ENCODE peak calls at places on chromosomes 1 and 21, in ten cellular contexts. One of them, this sample, is unnamed.

GRCh38 chr1:156816561-156817328 is at the start of gene SH2D2A:
- DNase-seq in small intestine: peak
- DNase-seq in brain microvascular endothelial cell: peak
- DNase-seq in fibroblast of lung: no peak
- DNase-seq in body of pancreas: peak
- DNase-seq in endodermal cell: no peak
- DNase-seq in colonic mucosa: peak
- DNase-seq in caudate nucleus: no peak
- DNase-seq in Panc1: no peak
- DNase-seq in dorsolateral prefrontal cortex: no peak
- DNase-seq in this sample: no peak

GRCh38 chr1:54884135-54884586 is 2.8 kb downstream of the DHCR24 start:
- DNase-seq in small intestine: no peak
- DNase-seq in brain microvascular endothelial cell: no peak
- DNase-seq in fibroblast of lung: peak
- DNase-seq in body of pancreas: no peak
- DNase-seq in endodermal cell: no peak
- DNase-seq in colonic mucosa: no peak
- DNase-seq in caudate nucleus: no peak
- DNase-seq in Panc1: no peak
- DNase-seq in dorsolateral prefrontal cortex: no peak
- DNase-seq in this sample: no peak

GRCh38 chr1:8396912-8397406 is 79.0 kb downstream of the SLC45A1 start:
- DNase-seq in small intestine: peak
- DNase-seq in brain microvascular endothelial cell: peak
- DNase-seq in fibroblast of lung: peak
- DNase-seq in body of pancreas: peak
- DNase-seq in endodermal cell: no peak
- DNase-seq in colonic mucosa: no peak
- DNase-seq in caudate nucleus: no peak
- DNase-seq in Panc1: peak
- DNase-seq in dorsolateral prefrontal cortex: no peak
- DNase-seq in this sample: no peak

GRCh38 chr1:227730630-227731151 is 4.4 kb downstream of the JMJD4 start:
- DNase-seq in small intestine: no peak
- DNase-seq in brain microvascular endothelial cell: no peak
- DNase-seq in fibroblast of lung: no peak
- DNase-seq in body of pancreas: no peak
- DNase-seq in endodermal cell: no peak
- DNase-seq in colonic mucosa: no peak
- DNase-seq in caudate nucleus: no peak
- DNase-seq in Panc1: no peak
- DNase-seq in dorsolateral prefrontal cortex: no peak
- DNase-seq in this sample: no peak

GRCh38 chr21:36994501-36995189 is 11.9 kb upstream of the RIPPLY3 start:
- DNase-seq in small intestine: peak
- DNase-seq in brain microvascular endothelial cell: no peak
- DNase-seq in fibroblast of lung: peak
- DNase-seq in body of pancreas: no peak
- DNase-seq in endodermal cell: peak
- DNase-seq in colonic mucosa: no peak
- DNase-seq in caudate nucleus: no peak
- DNase-seq in Panc1: no peak
- DNase-seq in dorsolateral prefrontal cortex: no peak
- DNase-seq in this sample: no peak

GRCh38 chr1:6378096-6378746 is 15.3 kb downstream of the ACOT7 start:
- DNase-seq in small intestine: no peak
- DNase-seq in brain microvascular endothelial cell: no peak
- DNase-seq in fibroblast of lung: no peak
- DNase-seq in body of pancreas: no peak
- DNase-seq in endodermal cell: peak
- DNase-seq in colonic mucosa: no peak
- DNase-seq in caudate nucleus: no peak
- DNase-seq in Panc1: no peak
- DNase-seq in dorsolateral prefrontal cortex: no peak
- DNase-seq in this sample: no peak

GRCh38 chr1:211247921-211248320 is 11.2 kb upstream of the RCOR3 start:
- DNase-seq in small intestine: no peak
- DNase-seq in brain microvascular endothelial cell: no peak
- DNase-seq in fibroblast of lung: peak
- DNase-seq in body of pancreas: no peak
- DNase-seq in endodermal cell: peak
- DNase-seq in colonic mucosa: no peak
- DNase-seq in caudate nucleus: no peak
- DNase-seq in Panc1: no peak
- DNase-seq in dorsolateral prefrontal cortex: no peak
- DNase-seq in this sample: no peak

GRCh38 chr21:46543306-46543705 is 61.6 kb downstream of the S100B start:
- DNase-seq in small intestine: no peak
- DNase-seq in brain microvascular endothelial cell: no peak
- DNase-seq in fibroblast of lung: no peak
- DNase-seq in body of pancreas: no peak
- DNase-seq in endodermal cell: no peak
- DNase-seq in colonic mucosa: no peak
- DNase-seq in caudate nucleus: no peak
- DNase-seq in Panc1: no peak
- DNase-seq in dorsolateral prefrontal cortex: no peak
- DNase-seq in this sample: no peak

GRCh38 chr1:3314561-3315271 is 139.7 kb upstream of the ARHGEF16 start:
- DNase-seq in small intestine: no peak
- DNase-seq in brain microvascular endothelial cell: no peak
- DNase-seq in fibroblast of lung: peak
- DNase-seq in body of pancreas: no peak
- DNase-seq in endodermal cell: no peak
- DNase-seq in colonic mucosa: no peak
- DNase-seq in caudate nucleus: no peak
- DNase-seq in Panc1: no peak
- DNase-seq in dorsolateral prefrontal cortex: no peak
- DNase-seq in this sample: no peak

GRCh38 chr1:1239624-1240347 is 6.7 kb downstream of the C1QTNF12 start:
- DNase-seq in small intestine: no peak
- DNase-seq in brain microvascular endothelial cell: no peak
- DNase-seq in fibroblast of lung: no peak
- DNase-seq in body of pancreas: no peak
- DNase-seq in endodermal cell: no peak
- DNase-seq in colonic mucosa: no peak
- DNase-seq in caudate nucleus: no peak
- DNase-seq in Panc1: no peak
- DNase-seq in dorsolateral prefrontal cortex: no peak
- DNase-seq in this sample: no peak

GRCh38 chr1:16965486-16966067 is 14.8 kb downstream of the MFAP2 start:
- DNase-seq in small intestine: no peak
- DNase-seq in brain microvascular endothelial cell: no peak
- DNase-seq in fibroblast of lung: no peak
- DNase-seq in body of pancreas: no peak
- DNase-seq in endodermal cell: no peak
- DNase-seq in colonic mucosa: no peak
- DNase-seq in caudate nucleus: no peak
- DNase-seq in Panc1: no peak
- DNase-seq in dorsolateral prefrontal cortex: no peak
- DNase-seq in this sample: no peak

GRCh38 chr1:171754381-171754705 is 12.5 kb upstream of the VAMP4 start:
- DNase-seq in small intestine: no peak
- DNase-seq in brain microvascular endothelial cell: peak
- DNase-seq in fibroblast of lung: peak
- DNase-seq in body of pancreas: no peak
- DNase-seq in endodermal cell: peak
- DNase-seq in colonic mucosa: no peak
- DNase-seq in caudate nucleus: no peak
- DNase-seq in Panc1: no peak
- DNase-seq in dorsolateral prefrontal cortex: no peak
- DNase-seq in this sample: no peak

GRCh38 chr1:171751208-171751607 is 9.3 kb upstream of the VAMP4 start:
- DNase-seq in small intestine: no peak
- DNase-seq in brain microvascular endothelial cell: no peak
- DNase-seq in fibroblast of lung: no peak
- DNase-seq in body of pancreas: no peak
- DNase-seq in endodermal cell: no peak
- DNase-seq in colonic mucosa: no peak
- DNase-seq in caudate nucleus: no peak
- DNase-seq in Panc1: no peak
- DNase-seq in dorsolateral prefrontal cortex: no peak
- DNase-seq in this sample: no peak

GRCh38 chr1:171753182-171753581 is 11.3 kb upstream of the VAMP4 start:
- DNase-seq in small intestine: no peak
- DNase-seq in brain microvascular endothelial cell: no peak
- DNase-seq in fibroblast of lung: no peak
- DNase-seq in body of pancreas: no peak
- DNase-seq in endodermal cell: no peak
- DNase-seq in colonic mucosa: no peak
- DNase-seq in caudate nucleus: no peak
- DNase-seq in Panc1: no peak
- DNase-seq in dorsolateral prefrontal cortex: no peak
- DNase-seq in this sample: no peak

GRCh38 chr1:171754971-171755370 is 13.1 kb upstream of the VAMP4 start:
- DNase-seq in small intestine: no peak
- DNase-seq in brain microvascular endothelial cell: peak
- DNase-seq in fibroblast of lung: no peak
- DNase-seq in body of pancreas: no peak
- DNase-seq in endodermal cell: no peak
- DNase-seq in colonic mucosa: no peak
- DNase-seq in caudate nucleus: no peak
- DNase-seq in Panc1: no peak
- DNase-seq in dorsolateral prefrontal cortex: no peak
- DNase-seq in this sample: no peak

GRCh38 chr1:171753685-171754380 is 12.0 kb upstream of the VAMP4 start:
- DNase-seq in small intestine: no peak
- DNase-seq in brain microvascular endothelial cell: no peak
- DNase-seq in fibroblast of lung: no peak
- DNase-seq in body of pancreas: no peak
- DNase-seq in endodermal cell: no peak
- DNase-seq in colonic mucosa: no peak
- DNase-seq in caudate nucleus: no peak
- DNase-seq in Panc1: no peak
- DNase-seq in dorsolateral prefrontal cortex: no peak
- DNase-seq in this sample: no peak
- H3K27ac ChIP-seq in small intestine: no peak
- H3K27ac ChIP-seq in brain microvascular endothelial cell: no peak
- H3K27ac ChIP-seq in fibroblast of lung: peak
- H3K27ac ChIP-seq in body of pancreas: no peak
- H3K27ac ChIP-seq in endodermal cell: no peak
- H3K27ac ChIP-seq in colonic mucosa: no peak
- H3K27ac ChIP-seq in caudate nucleus: no peak
- H3K27ac ChIP-seq in Panc1: no peak
- H3K27ac ChIP-seq in dorsolateral prefrontal cortex: no peak
- H3K27ac ChIP-seq in this sample: no peak

GRCh38 chr1:83033682-83034081 is 965.2 kb downstream of the TTLL7 start:
- DNase-seq in small intestine: no peak
- DNase-seq in brain microvascular endothelial cell: peak
- DNase-seq in fibroblast of lung: peak
- DNase-seq in body of pancreas: no peak
- DNase-seq in endodermal cell: no peak
- DNase-seq in colonic mucosa: no peak
- DNase-seq in caudate nucleus: no peak
- DNase-seq in Panc1: no peak
- DNase-seq in dorsolateral prefrontal cortex: no peak
- DNase-seq in this sample: no peak
- H3K27ac ChIP-seq in small intestine: no peak
- H3K27ac ChIP-seq in brain microvascular endothelial cell: no peak
- H3K27ac ChIP-seq in fibroblast of lung: no peak
- H3K27ac ChIP-seq in body of pancreas: no peak
- H3K27ac ChIP-seq in endodermal cell: no peak
- H3K27ac ChIP-seq in colonic mucosa: no peak
- H3K27ac ChIP-seq in caudate nucleus: no peak
- H3K27ac ChIP-seq in Panc1: no peak
- H3K27ac ChIP-seq in dorsolateral prefrontal cortex: no peak
- H3K27ac ChIP-seq in this sample: no peak

DNA sequence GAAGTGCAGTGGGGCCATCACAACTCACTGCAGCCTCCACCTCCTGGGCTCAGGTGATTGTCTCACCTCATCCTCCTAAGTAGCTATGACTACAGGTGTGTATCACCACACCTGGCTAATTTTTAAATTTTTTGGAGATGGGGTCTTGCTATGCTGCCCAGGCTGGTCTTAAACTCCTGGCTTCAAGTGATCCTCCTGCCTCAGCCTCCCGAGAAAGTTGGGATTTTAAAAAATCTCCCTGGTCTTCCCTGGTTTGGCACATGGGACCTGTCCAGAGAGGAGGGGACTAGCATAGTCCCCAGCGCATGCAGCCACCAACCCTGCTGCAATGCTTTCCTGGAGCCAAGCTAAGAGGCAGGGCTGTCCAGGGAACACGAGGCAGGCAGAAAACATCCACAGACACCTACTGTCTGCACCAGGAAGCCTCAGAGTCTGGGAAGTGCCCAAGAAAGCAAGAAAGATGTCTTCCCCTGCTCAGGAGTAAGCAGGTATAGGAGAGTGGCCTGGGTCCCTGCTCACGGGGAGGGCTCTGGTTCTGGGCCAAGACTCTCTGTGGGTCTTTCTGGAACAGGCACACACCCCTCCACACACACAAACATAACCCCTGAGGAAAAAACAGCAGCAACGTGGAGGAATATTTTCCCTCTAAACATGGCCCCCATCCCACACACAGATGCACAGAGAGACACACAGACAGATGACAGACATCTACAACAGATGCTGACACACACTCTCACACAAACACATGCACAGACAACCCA is 30.8 kb downstream of the ECE1 start:
- DNase-seq in small intestine: no peak
- DNase-seq in brain microvascular endothelial cell: no peak
- DNase-seq in fibroblast of lung: no peak
- DNase-seq in body of pancreas: no peak
- DNase-seq in endodermal cell: no peak
- DNase-seq in colonic mucosa: no peak
- DNase-seq in caudate nucleus: no peak
- DNase-seq in Panc1: no peak
- DNase-seq in dorsolateral prefrontal cortex: no peak
- DNase-seq in this sample: no peak
- H3K27ac ChIP-seq in small intestine: no peak
- H3K27ac ChIP-seq in brain microvascular endothelial cell: no peak
- H3K27ac ChIP-seq in fibroblast of lung: peak
- H3K27ac ChIP-seq in body of pancreas: no peak
- H3K27ac ChIP-seq in endodermal cell: peak
- H3K27ac ChIP-seq in colonic mucosa: no peak
- H3K27ac ChIP-seq in caudate nucleus: no peak
- H3K27ac ChIP-seq in Panc1: no peak
- H3K27ac ChIP-seq in dorsolateral prefrontal cortex: peak
- H3K27ac ChIP-seq in this sample: no peak

DNA sequence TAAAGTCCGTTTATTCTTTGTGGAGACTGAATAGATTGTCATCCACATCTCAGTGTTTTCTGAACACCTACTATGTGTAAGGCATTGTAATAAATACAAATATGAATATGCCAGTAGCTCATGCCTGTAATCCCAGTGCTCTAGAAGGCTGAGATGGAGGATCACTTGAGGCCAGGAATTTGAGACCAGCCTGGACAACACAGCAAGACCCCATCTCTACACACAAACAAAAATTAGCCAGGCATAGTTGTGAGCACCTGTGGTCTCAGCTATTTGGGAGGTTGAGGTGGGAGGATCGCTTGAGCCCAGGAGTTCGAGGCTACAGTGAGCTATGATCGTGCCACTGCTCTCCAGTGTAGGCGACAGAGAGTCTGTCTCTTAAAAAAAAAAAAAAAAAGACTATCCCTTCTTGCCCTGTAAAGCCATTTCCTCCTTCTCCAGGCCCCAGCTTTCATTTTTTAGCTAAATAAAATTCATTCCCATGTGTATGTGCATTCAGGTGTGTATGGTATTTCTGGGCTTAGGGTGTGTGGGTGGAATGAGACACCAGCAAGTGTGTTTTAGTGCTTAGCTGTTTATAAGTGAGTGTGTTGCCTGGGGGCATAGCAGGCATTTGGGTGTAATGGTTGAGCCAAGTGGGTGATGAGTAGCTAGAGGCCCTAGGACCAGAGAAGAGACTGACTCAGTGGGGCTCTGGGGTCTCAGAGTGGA is 7.8 kb downstream of the CELSR2 start:
- DNase-seq in small intestine: no peak
- DNase-seq in brain microvascular endothelial cell: no peak
- DNase-seq in fibroblast of lung: peak
- DNase-seq in body of pancreas: no peak
- DNase-seq in endodermal cell: no peak
- DNase-seq in colonic mucosa: no peak
- DNase-seq in caudate nucleus: no peak
- DNase-seq in Panc1: no peak
- DNase-seq in dorsolateral prefrontal cortex: no peak
- DNase-seq in this sample: no peak
- H3K27ac ChIP-seq in small intestine: no peak
- H3K27ac ChIP-seq in brain microvascular endothelial cell: no peak
- H3K27ac ChIP-seq in fibroblast of lung: no peak
- H3K27ac ChIP-seq in body of pancreas: no peak
- H3K27ac ChIP-seq in endodermal cell: peak
- H3K27ac ChIP-seq in colonic mucosa: no peak
- H3K27ac ChIP-seq in caudate nucleus: peak
- H3K27ac ChIP-seq in Panc1: no peak
- H3K27ac ChIP-seq in dorsolateral prefrontal cortex: peak
- H3K27ac ChIP-seq in this sample: no peak

This sample was measured in substantia nigra.